ENCODE peak calls at places on chromosomes 12 and 14, in eight cellular contexts. S is A549, M is fibroblast of pulmonary artery, F is GM10248, G is mammary epithelial cell, K is Calu3, T is neural progenitor cell, B is activated T-cell treated with anti-CD3 and anti-CD28 coated beads for 48 hours. L is an unnamed sample.

GRCh38 chr14:77212933-77213656 is 31.5 kb downstream of the TMEM63C start:
- DNase-seq in S (peak), M (peak), F (peak), G (peak), K (peak), T (peak), B (peak), L (peak)

GRCh38 chr14:23478109-23478698 is 8.7 kb downstream of the NGDN start:
- DNase-seq in S (peak), M (peak), F (peak), G (peak), K (peak), T (peak), B (peak), L (peak)

GRCh38 chr14:37147310-37147875 is 25.0 kb downstream of the SLC25A21 start:
- DNase-seq in S (no peak), M (no peak), F (no peak), G (no peak), K (no peak), T (no peak), B (no peak), L (no peak)

GRCh38 chr14:76866469-76866868 is 40.3 kb downstream of the LRRC74A start:
- DNase-seq in S (no peak), M (no peak), F (no peak), G (no peak), K (no peak), T (no peak), B (no peak), L (no peak)

GRCh38 chr14:30283822-30284446 is 275.0 kb upstream of the G2E3 start:
- DNase-seq in S (peak), M (peak), F (peak), G (peak), K (peak), T (peak), B (no peak), L (peak)

GRCh38 chr12:57837779-57838562 is 8.6 kb downstream of the CTDSP2 start:
- DNase-seq in S (no peak), M (peak), F (no peak), G (peak), K (no peak), T (peak), B (no peak), L (no peak)

GRCh38 chr12:104137175-104137901 is 672 bp downstream of the NFYB start:
- DNase-seq in S (peak), M (peak), F (peak), G (peak), K (peak), T (peak), B (peak), L (peak)

GRCh38 chr12:14771651-14772137 is 31.6 kb downstream of the WBP11 start:
- DNase-seq in S (no peak), M (no peak), F (peak), G (no peak), K (no peak), T (peak), B (no peak), L (peak)

GRCh38 chr14:76705214-76705613 is 56.1 kb upstream of the VASH1 start:
- DNase-seq in S (no peak), M (no peak), F (no peak), G (no peak), K (no peak), T (no peak), B (no peak), L (no peak)

GRCh38 chr12:68739891-68740290 is 6.1 kb upstream of the SLC35E3 start:
- DNase-seq in S (no peak), M (no peak), F (no peak), G (no peak), K (no peak), T (no peak), B (no peak), L (no peak)

GRCh38 chr12:54932691-54933090 is 51.9 kb downstream of the TESPA1 start:
- DNase-seq in S (no peak), M (peak), F (no peak), G (peak), K (peak), T (no peak), B (no peak), L (peak)

GRCh38 chr12:129540249-129540648 is 363.6 kb downstream of the TMEM132D start:
- DNase-seq in S (no peak), M (no peak), F (no peak), G (no peak), K (no peak), T (no peak), B (no peak), L (no peak)

GRCh38 chr12:39395866-39396265 is 47.1 kb downstream of the KIF21A start:
- DNase-seq in S (no peak), M (no peak), F (no peak), G (no peak), K (no peak), T (no peak), B (no peak), L (no peak)

GRCh38 chr14:75609606-75610476 is 31.4 kb downstream of the FLVCR2 start:
- DNase-seq in S (no peak), M (peak), F (no peak), G (no peak), K (no peak), T (no peak), B (no peak), L (no peak)

GRCh38 chr14:59268011-59268410 is 79.5 kb downstream of the DAAM1 start:
- DNase-seq in S (no peak), M (no peak), F (no peak), G (peak), K (peak), T (no peak), B (no peak), L (peak)

GRCh38 chr12:25827747-25828146 is 130.7 kb upstream of the RASSF8 start:
- DNase-seq in S (no peak), M (no peak), F (no peak), G (no peak), K (no peak), T (no peak), B (no peak), L (no peak)

GRCh38 chr14:52007211-52007610 is 17.9 kb downstream of the RTRAF start:
- DNase-seq in S (no peak), M (no peak), F (no peak), G (no peak), K (no peak), T (no peak), B (no peak), L (no peak)

GRCh38 chr12:106681210-106681609 is 93.3 kb upstream of the RIC8B start:
- DNase-seq in S (no peak), M (no peak), F (no peak), G (no peak), K (no peak), T (peak), B (no peak), L (no peak)

GRCh38 chr14:96215845-96216244 is 11.2 kb downstream of the BDKRB2 start:
- DNase-seq in S (no peak), M (no peak), F (no peak), G (peak), K (no peak), T (no peak), B (no peak), L (no peak)

GRCh38 chr14:50006141-50006540 is 110.2 kb downstream of the VCPKMT start:
- DNase-seq in S (no peak), M (no peak), F (no peak), G (no peak), K (no peak), T (no peak), B (no peak), L (no peak)

GRCh38 chr14:59427653-59428578 is 37.3 kb downstream of the GPR135 start:
- DNase-seq in S (no peak), M (peak), F (no peak), G (no peak), K (no peak), T (no peak), B (no peak), L (no peak)

GRCh38 chr14:90699016-90699415 is 117.2 kb downstream of the TTC7B start:
- DNase-seq in S (no peak), M (no peak), F (no peak), G (no peak), K (no peak), T (no peak), B (no peak), L (no peak)

GRCh38 chr12:64392221-64392620 is 1.7 kb upstream of the C12orf56 start:
- DNase-seq in S (peak), M (peak), F (peak), G (peak), K (peak), T (peak), B (no peak), L (peak)

GRCh38 chr14:76965232-76965631 is 63.3 kb downstream of the IRF2BPL start:
- DNase-seq in S (no peak), M (no peak), F (no peak), G (no peak), K (no peak), T (no peak), B (no peak), L (no peak)

GRCh38 chr12:6158263-6158662 is 33.8 kb upstream of the VWF start:
- DNase-seq in S (no peak), M (peak), F (no peak), G (no peak), K (no peak), T (no peak), B (no peak), L (no peak)

GRCh38 chr12:55745361-55746146 is 2.6 kb downstream of the GDF11 start:
- DNase-seq in S (no peak), M (peak), F (no peak), G (no peak), K (no peak), T (peak), B (no peak), L (no peak)

GRCh38 chr12:91387461-91388134 is 205.0 kb upstream of the DCN start:
- DNase-seq in S (no peak), M (no peak), F (no peak), G (no peak), K (no peak), T (no peak), B (no peak), L (no peak)

GRCh38 chr14:68160269-68160668 is 340.7 kb downstream of the RAD51B start:
- DNase-seq in S (no peak), M (no peak), F (no peak), G (no peak), K (no peak), T (no peak), B (no peak), L (no peak)

GRCh38 chr12:126191037-126191891 is 1126.0 kb downstream of the AACS start:
- DNase-seq in S (no peak), M (peak), F (no peak), G (no peak), K (peak), T (peak), B (no peak), L (no peak)